ENCODE peak calls at places on chromosomes 12 and 14, in five cellular contexts. One of them, this sample, is unnamed.

GRCh38 chr12:56521590-56522371 is at the start of gene RBMS2:
- DNase-seq in upper lobe of right lung: peak; percentile 81
- DNase-seq in heart right ventricle: peak; percentile 91
- DNase-seq in tibial nerve: peak; percentile 68
- DNase-seq in heart left ventricle: peak; percentile 86
- DNase-seq in this sample: peak; percentile 82

GRCh38 chr12:41956353-41956752 is 188.3 kb downstream of the GXYLT1 start:
- DNase-seq in heart left ventricle: no peak
- DNase-seq in upper lobe of right lung: no peak
- DNase-seq in tibial nerve: no peak
- DNase-seq in heart right ventricle: no peak
- DNase-seq in this sample: no peak

GRCh38 chr14:77607741-77608302 is 8.6 kb downstream of the SPTLC2 start:
- DNase-seq in upper lobe of right lung: no peak
- DNase-seq in heart right ventricle: peak; percentile 13
- DNase-seq in tibial nerve: no peak
- DNase-seq in heart left ventricle: no peak
- DNase-seq in this sample: no peak

GRCh38 chr14:104299993-104300761 is 161.8 kb downstream of the KIF26A start:
- DNase-seq in heart right ventricle: peak; percentile 56
- DNase-seq in upper lobe of right lung: no peak
- DNase-seq in heart left ventricle: peak; percentile 48
- DNase-seq in tibial nerve: no peak
- DNase-seq in this sample: peak; percentile 36

GRCh38 chr14:34781242-34781641 is 66.8 kb upstream of the CFL2 start:
- DNase-seq in heart left ventricle: no peak
- DNase-seq in upper lobe of right lung: no peak
- DNase-seq in heart right ventricle: no peak
- DNase-seq in tibial nerve: no peak
- DNase-seq in this sample: no peak

GRCh38 chr12:90589966-90590365 is 365.0 kb downstream of the CCER1 start:
- DNase-seq in upper lobe of right lung: no peak
- DNase-seq in heart right ventricle: no peak
- DNase-seq in tibial nerve: no peak
- DNase-seq in heart left ventricle: no peak
- DNase-seq in this sample: no peak

GRCh38 chr12:93974252-93974651 is 174.1 kb upstream of the PLXNC1 start:
- DNase-seq in heart right ventricle: no peak
- DNase-seq in heart left ventricle: no peak
- DNase-seq in tibial nerve: no peak
- DNase-seq in upper lobe of right lung: no peak
- DNase-seq in this sample: no peak

GRCh38 chr12:1362143-1362542 is 232.2 kb downstream of the FBXL14 start:
- DNase-seq in heart left ventricle: no peak
- DNase-seq in heart right ventricle: no peak
- DNase-seq in upper lobe of right lung: no peak
- DNase-seq in tibial nerve: no peak
- DNase-seq in this sample: no peak

GRCh38 chr12:102479984-102480383 is 379 bp downstream of the IGF1 start:
- DNase-seq in heart right ventricle: no peak
- DNase-seq in upper lobe of right lung: no peak
- DNase-seq in heart left ventricle: no peak
- DNase-seq in tibial nerve: no peak
- DNase-seq in this sample: no peak

GRCh38 chr12:43312991-43313505 is 239.0 kb downstream of the ADAMTS20 start:
- DNase-seq in heart left ventricle: no peak
- DNase-seq in heart right ventricle: no peak
- DNase-seq in upper lobe of right lung: no peak
- DNase-seq in tibial nerve: no peak
- DNase-seq in this sample: no peak

GRCh38 chr12:124433906-124434305 is 133.5 kb downstream of the NCOR2 start:
- DNase-seq in tibial nerve: no peak
- DNase-seq in upper lobe of right lung: no peak
- DNase-seq in heart left ventricle: no peak
- DNase-seq in heart right ventricle: no peak
- DNase-seq in this sample: no peak

GRCh38 chr12:77751939-77752338 is 78.8 kb upstream of the NAV3 start:
- DNase-seq in upper lobe of right lung: no peak
- DNase-seq in tibial nerve: no peak
- DNase-seq in heart right ventricle: no peak
- DNase-seq in heart left ventricle: no peak
- DNase-seq in this sample: no peak

GRCh38 chr12:8844665-8845064 is 22.2 kb downstream of the A2ML1 start:
- DNase-seq in upper lobe of right lung: no peak
- DNase-seq in heart left ventricle: peak; percentile 76
- DNase-seq in heart right ventricle: peak; percentile 81
- DNase-seq in tibial nerve: peak; percentile 60
- DNase-seq in this sample: peak; percentile 74

GRCh38 chr14:99645545-99646505 is 896 bp downstream of the HHIPL1 start:
- DNase-seq in tibial nerve: no peak
- DNase-seq in heart right ventricle: peak; percentile 23
- DNase-seq in upper lobe of right lung: no peak
- DNase-seq in heart left ventricle: no peak
- DNase-seq in this sample: no peak

GRCh38 chr14:75995372-75996041 is 9.9 kb downstream of the IFT43 start:
- DNase-seq in upper lobe of right lung: peak; percentile 73
- DNase-seq in heart left ventricle: peak; percentile 83
- DNase-seq in tibial nerve: peak; percentile 32
- DNase-seq in heart right ventricle: peak; percentile 84
- DNase-seq in this sample: peak; percentile 62

GRCh38 chr14:23123419-23123818 is 4.4 kb upstream of the CEBPE start:
- DNase-seq in heart right ventricle: peak; percentile 58
- DNase-seq in heart left ventricle: peak; percentile 90
- DNase-seq in tibial nerve: peak; percentile 30
- DNase-seq in upper lobe of right lung: peak; percentile 86
- DNase-seq in this sample: peak; percentile 78

GRCh38 chr12:69679119-69679518 is 20.0 kb downstream of the BEST3 start:
- DNase-seq in heart right ventricle: no peak
- DNase-seq in tibial nerve: no peak
- DNase-seq in heart left ventricle: no peak
- DNase-seq in upper lobe of right lung: no peak
- DNase-seq in this sample: no peak

DNA sequence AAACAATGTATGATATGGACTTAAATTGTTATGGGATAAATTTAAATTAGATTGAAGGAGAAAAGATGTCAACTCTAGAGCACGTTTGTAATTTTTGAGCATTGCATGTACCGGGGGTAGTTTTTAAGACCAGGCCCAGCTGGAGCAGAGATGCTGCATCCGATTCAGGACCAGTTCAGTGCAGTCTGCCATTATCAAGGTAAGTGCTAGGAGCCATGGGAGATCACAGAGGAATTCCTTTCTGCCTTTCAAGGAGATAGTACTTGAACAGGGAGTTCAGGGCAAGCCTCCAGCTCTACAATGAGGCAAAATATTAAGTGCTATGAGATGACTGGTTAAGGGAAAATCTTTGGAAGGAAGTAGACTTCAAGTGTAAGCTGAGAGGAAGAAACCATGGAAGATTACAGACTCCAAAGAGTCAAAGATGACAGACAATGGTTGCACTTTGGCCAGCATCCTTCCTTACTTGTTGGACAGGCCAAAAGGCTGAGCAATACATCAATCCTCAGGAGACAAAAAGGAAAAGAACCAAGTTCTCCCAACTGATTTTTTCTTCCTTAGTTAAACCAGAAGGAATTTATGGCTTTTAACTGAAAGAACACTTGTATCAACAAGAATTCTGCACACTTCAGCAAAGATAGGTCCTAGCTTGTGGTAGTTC is 113.2 kb upstream of the HIF1A start:
- DNase-seq in heart left ventricle: no peak
- DNase-seq in heart right ventricle: peak; percentile 46
- DNase-seq in upper lobe of right lung: no peak
- DNase-seq in tibial nerve: no peak
- DNase-seq in this sample: no peak
- H3K4me1 ChIP-seq in heart left ventricle: peaks cover 28% of the 10 kb centered on the region
- H3K4me1 ChIP-seq in heart right ventricle: peaks cover 52% of the 10 kb centered on the region
- H3K4me1 ChIP-seq in upper lobe of right lung: peaks cover 17% of the 10 kb centered on the region
- H3K4me1 ChIP-seq in tibial nerve: peaks cover 9% of the 10 kb centered on the region
- H3K4me1 ChIP-seq in this sample: peaks cover 50% of the 10 kb centered on the region

GRCh38 chr12:64091186-64091585 is 130.9 kb downstream of the KICS2 start:
- DNase-seq in upper lobe of right lung: no peak
- DNase-seq in tibial nerve: no peak
- DNase-seq in heart left ventricle: no peak
- DNase-seq in heart right ventricle: no peak
- DNase-seq in this sample: no peak
- H3K4me3 ChIP-seq in upper lobe of right lung: no peak overlapping the region
- H3K4me3 ChIP-seq in tibial nerve: no peak overlapping the region
- H3K4me3 ChIP-seq in heart left ventricle: no peak overlapping the region
- H3K4me3 ChIP-seq in heart right ventricle: no peak overlapping the region
- H3K4me3 ChIP-seq in this sample: no peak overlapping the region

DNA sequence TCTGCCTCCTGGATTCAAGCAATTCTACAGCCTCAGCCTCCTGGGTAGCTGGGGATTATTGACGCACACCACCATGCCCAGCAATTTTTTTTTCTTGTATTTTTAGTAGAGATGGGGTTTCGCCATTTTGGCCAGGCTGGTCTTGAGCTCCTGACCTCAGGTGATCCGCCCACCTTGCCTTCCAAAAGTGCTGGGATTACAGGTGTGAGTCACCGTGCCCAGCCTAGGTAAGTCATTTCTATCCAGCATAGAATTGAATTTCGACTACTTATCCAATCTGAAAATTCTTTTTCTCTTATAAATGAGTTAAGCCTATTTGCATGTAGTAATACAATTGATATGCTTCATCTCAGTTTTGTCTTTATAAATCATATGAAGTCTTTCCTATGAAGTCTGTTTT is 12.9 kb upstream of the NOPCHAP1 start:
- DNase-seq in heart right ventricle: no peak
- DNase-seq in upper lobe of right lung: no peak
- DNase-seq in heart left ventricle: no peak
- DNase-seq in tibial nerve: no peak
- DNase-seq in this sample: no peak
- H3K4me1 ChIP-seq in heart right ventricle: no peaks in the 10 kb centered on the region
- H3K4me1 ChIP-seq in upper lobe of right lung: no peaks in the 10 kb centered on the region
- H3K4me1 ChIP-seq in heart left ventricle: no peaks in the 10 kb centered on the region
- H3K4me1 ChIP-seq in tibial nerve: no peaks in the 10 kb centered on the region
- H3K4me1 ChIP-seq in this sample: no peaks in the 10 kb centered on the region

DNA sequence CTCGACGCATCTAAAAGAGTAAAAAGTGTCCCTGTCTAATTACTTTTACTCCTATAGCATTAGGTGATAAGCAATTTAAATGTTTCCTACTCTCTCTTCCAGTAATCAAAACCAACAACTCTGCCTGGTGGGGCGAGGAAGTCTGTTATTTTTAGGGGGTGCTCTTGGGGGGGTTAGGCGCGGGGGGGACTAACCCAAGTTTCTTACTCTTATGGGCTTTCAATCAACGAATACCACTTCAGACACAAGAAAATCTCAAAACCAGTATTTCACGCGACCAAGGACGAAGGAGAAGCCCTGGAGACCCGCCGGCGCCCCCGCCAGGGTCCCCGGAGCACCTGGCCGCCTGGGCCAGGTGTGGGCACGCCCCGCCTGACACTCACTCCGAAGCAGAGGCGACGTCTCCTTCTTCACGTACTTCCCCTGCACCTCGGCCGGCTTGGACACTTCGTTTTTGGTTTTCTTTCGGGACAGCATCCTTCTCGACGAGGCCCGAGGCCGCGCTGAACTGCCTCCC is 557 bp downstream of the SAV1 start:
- DNase-seq in upper lobe of right lung: no peak
- DNase-seq in tibial nerve: no peak
- DNase-seq in heart left ventricle: no peak
- DNase-seq in heart right ventricle: no peak
- DNase-seq in this sample: no peak
- H3K4me3 ChIP-seq in upper lobe of right lung: peak overlapping the region; percentile 87
- H3K4me3 ChIP-seq in tibial nerve: peak overlapping the region; percentile 90
- H3K4me3 ChIP-seq in heart left ventricle: peak overlapping the region; percentile 97
- H3K4me3 ChIP-seq in heart right ventricle: peak overlapping the region; percentile 92
- H3K4me3 ChIP-seq in this sample: peak overlapping the region; percentile 93

GRCh38 chr12:122947352-122947792 is 18.9 kb downstream of the ABCB9 start:
- DNase-seq in upper lobe of right lung: peak; percentile 79
- DNase-seq in heart right ventricle: peak; percentile 51
- DNase-seq in heart left ventricle: peak; percentile 58
- DNase-seq in tibial nerve: no peak
- DNase-seq in this sample: peak; percentile 49
- H3K4me1 ChIP-seq in upper lobe of right lung: peaks cover 17% of the 10 kb centered on the region
- H3K4me1 ChIP-seq in heart right ventricle: peaks cover 55% of the 10 kb centered on the region
- H3K4me1 ChIP-seq in heart left ventricle: peaks cover 35% of the 10 kb centered on the region
- H3K4me1 ChIP-seq in tibial nerve: peaks cover 51% of the 10 kb centered on the region
- H3K4me1 ChIP-seq in this sample: peaks cover 63% of the 10 kb centered on the region

DNA sequence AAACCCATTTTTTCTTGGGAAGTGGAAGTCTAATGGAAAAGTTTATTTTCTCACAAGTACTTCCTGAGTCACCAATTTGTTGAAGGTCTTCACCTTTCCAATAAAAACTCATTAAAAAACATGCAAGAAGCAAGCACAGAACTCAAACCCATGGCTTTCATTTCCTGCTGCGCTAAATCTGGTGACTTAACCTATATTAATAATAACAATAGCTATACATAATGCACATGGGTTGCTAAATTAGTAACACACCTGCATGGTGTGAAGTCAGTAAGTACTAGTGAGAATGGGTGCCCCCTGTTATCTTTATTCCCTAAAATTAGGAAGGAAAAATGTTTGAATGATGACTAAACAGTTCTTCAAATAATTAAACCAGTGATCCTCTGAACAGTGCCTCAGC is 52.3 kb downstream of the PPP2R5C start:
- DNase-seq in heart right ventricle: no peak
- DNase-seq in tibial nerve: no peak
- DNase-seq in upper lobe of right lung: no peak
- DNase-seq in heart left ventricle: no peak
- DNase-seq in this sample: no peak
- H3K4me3 ChIP-seq in heart right ventricle: no peak overlapping the region
- H3K4me3 ChIP-seq in tibial nerve: no peak overlapping the region
- H3K4me3 ChIP-seq in upper lobe of right lung: no peak overlapping the region
- H3K4me3 ChIP-seq in heart left ventricle: no peak overlapping the region
- H3K4me3 ChIP-seq in this sample: no peak overlapping the region

GRCh38 chr12:66979270-66979669 is 289.9 kb upstream of the CAND1 start:
- DNase-seq in tibial nerve: no peak
- DNase-seq in heart right ventricle: no peak
- DNase-seq in heart left ventricle: no peak
- DNase-seq in upper lobe of right lung: no peak
- DNase-seq in this sample: no peak
- H3K4me1 ChIP-seq in tibial nerve: no peaks in the 10 kb centered on the region
- H3K4me1 ChIP-seq in heart right ventricle: no peaks in the 10 kb centered on the region
- H3K4me1 ChIP-seq in heart left ventricle: no peaks in the 10 kb centered on the region
- H3K4me1 ChIP-seq in upper lobe of right lung: no peaks in the 10 kb centered on the region
- H3K4me1 ChIP-seq in this sample: no peaks in the 10 kb centered on the region